ENCODE peak calls at places on chromosomes 16 and 17, in ten cellular contexts. X, G, T, V, M, H, O, I, D and R are unnamed samples.

GRCh38 chr16:28498666-28499065 is 4.2 kb downstream of the APOBR start:
- DNase-seq in X (no peak), G (no peak), T (no peak), V (no peak), M (no peak), H (no peak), O (no peak), I (no peak), D (no peak), R (no peak)

GRCh38 chr17:42518755-42519545 is 17.1 kb upstream of the NAGLU start:
- DNase-seq in X (no peak), G (peak; percentile 69), T (peak; percentile 63), V (peak; percentile 63), M (peak; percentile 91), H (no peak), O (no peak), I (no peak), D (peak; percentile 60), R (peak; percentile 62)

GRCh38 chr17:53032861-53033271 is 789.9 kb upstream of the KIF2B start:
- DNase-seq in X (peak; percentile 51), G (no peak), T (no peak), V (no peak), M (peak; percentile 23), H (peak; percentile 87), O (peak; percentile 50), I (no peak), D (no peak), R (no peak)

GRCh38 chr17:222172-222571 is 40.7 kb upstream of the DOC2B start:
- DNase-seq in X (no peak), G (no peak), T (peak; percentile 29), V (peak; percentile 41), M (peak; percentile 5), H (no peak), O (no peak), I (no peak), D (peak; percentile 63), R (no peak)

GRCh38 chr16:56848056-56848936 is 16.7 kb upstream of the SLC12A3 start:
- DNase-seq in X (no peak), G (no peak), T (no peak), V (peak; percentile 62), M (no peak), H (no peak), O (peak; percentile 68), I (no peak), D (peak; percentile 80), R (peak; percentile 21)

GRCh38 chr17:74206332-74206818 is 2.9 kb downstream of the RPL38 start:
- DNase-seq in X (no peak), G (no peak), T (no peak), V (no peak), M (no peak), H (no peak), O (no peak), I (no peak), D (no peak), R (no peak)

GRCh38 chr17:73325527-73325842 is 13.7 kb upstream of the CDC42EP4 start:
- DNase-seq in X (no peak), G (no peak), T (no peak), V (no peak), M (no peak), H (no peak), O (no peak), I (peak; percentile 50), D (no peak), R (no peak)

GRCh38 chr16:88276591-88276990 is 106.2 kb upstream of the ZNF469 start:
- DNase-seq in X (no peak), G (no peak), T (peak; percentile 5), V (no peak), M (no peak), H (no peak), O (no peak), I (no peak), D (no peak), R (no peak)

GRCh38 chr17:1360975-1361374 is 39.0 kb downstream of the YWHAE start:
- DNase-seq in X (no peak), G (no peak), T (no peak), V (no peak), M (no peak), H (no peak), O (no peak), I (no peak), D (no peak), R (no peak)

GRCh38 chr17:1365445-1366039 is 34.5 kb downstream of the YWHAE start:
- DNase-seq in X (peak; percentile 92), G (peak; percentile 63), T (no peak), V (no peak), M (peak; percentile 63), H (peak; percentile 84), O (peak; percentile 67), I (no peak), D (peak; percentile 61), R (peak; percentile 55)

GRCh38 chr17:1366234-1366633 is 33.8 kb downstream of the YWHAE start:
- DNase-seq in X (no peak), G (no peak), T (no peak), V (no peak), M (no peak), H (no peak), O (no peak), I (no peak), D (no peak), R (no peak)

GRCh38 chr17:1362964-1363363 is 37.1 kb downstream of the YWHAE start:
- DNase-seq in X (peak; percentile 78), G (no peak), T (no peak), V (no peak), M (peak; percentile 42), H (no peak), O (no peak), I (peak; percentile 30), D (peak; percentile 66), R (no peak)

DNA sequence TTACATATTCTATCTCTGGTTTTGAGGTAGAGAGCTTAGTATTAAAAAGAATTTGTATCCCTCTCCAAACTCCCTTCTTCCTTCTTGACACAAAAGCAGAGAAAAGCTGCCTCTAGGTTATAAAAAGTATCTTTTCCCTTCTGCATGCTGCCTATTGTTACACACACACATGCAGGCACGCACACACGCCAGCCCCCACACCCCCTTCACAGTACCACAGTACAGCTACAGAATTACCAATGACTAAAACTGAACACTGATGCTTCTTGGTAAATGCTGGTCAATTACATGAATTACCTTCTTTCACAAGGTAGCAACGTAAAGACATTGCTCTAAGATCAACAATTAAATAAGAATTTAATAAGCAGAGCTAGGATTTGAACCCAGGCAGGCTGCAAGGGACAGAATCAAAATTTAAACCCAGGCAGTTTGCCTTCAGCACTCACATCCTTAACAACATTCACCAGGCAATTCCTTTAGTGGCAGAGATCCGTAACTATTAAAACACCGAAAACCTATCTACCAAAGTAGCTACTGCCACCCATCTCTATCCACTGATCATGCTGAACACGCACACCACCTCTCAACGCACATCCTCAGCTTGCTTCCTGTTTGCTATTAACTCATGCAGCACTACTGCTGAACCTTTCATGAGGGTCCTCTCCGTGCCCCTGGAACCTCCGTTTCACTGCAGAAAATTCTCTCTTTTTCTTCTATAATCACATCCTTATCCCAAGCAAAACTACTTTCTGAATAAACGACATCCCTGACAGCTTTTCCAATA is 37.8 kb downstream of the YWHAE start:
- DNase-seq in X (no peak), G (no peak), T (no peak), V (no peak), M (no peak), H (no peak), O (no peak), I (no peak), D (no peak), R (no peak)
- H3K27ac ChIP-seq in X (peak overlapping the region; percentile 0), G (peak overlapping the region; percentile 46), T (peak overlapping the region; percentile 45), V (peak overlapping the region; percentile 32), M (peak overlapping the region; percentile 7), H (peak overlapping the region; percentile 16), O (no peak overlapping the region), I (peak overlapping the region; percentile 23), D (no peak overlapping the region), R (no peak overlapping the region)

GRCh38 chr17:48612456-48612853 is 1.6 kb upstream of the HOXB7 start:
- DNase-seq in X (peak; percentile 75), G (no peak), T (no peak), V (no peak), M (no peak), H (no peak), O (no peak), I (no peak), D (no peak), R (no peak)

GRCh38 chr17:48611213-48611612 is 396 bp upstream of the HOXB7 start:
- DNase-seq in X (peak; percentile 73), G (no peak), T (no peak), V (no peak), M (no peak), H (no peak), O (no peak), I (no peak), D (no peak), R (no peak)

GRCh38 chr17:48610282-48611211 is at the start of gene HOXB7:
- DNase-seq in X (peak; percentile 91), G (peak; percentile 45), T (peak; percentile 52), V (peak; percentile 80), M (peak; percentile 88), H (no peak), O (no peak), I (peak; percentile 47), D (peak; percentile 92), R (peak; percentile 86)

GRCh38 chr17:48612854-48613691 is 2.0 kb downstream of the HOXB8 start:
- DNase-seq in X (peak; percentile 82), G (no peak), T (no peak), V (no peak), M (peak; percentile 49), H (peak; percentile 71), O (peak; percentile 34), I (no peak), D (no peak), R (peak; percentile 44)

GRCh38 chr17:48611681-48612455 is 1.1 kb upstream of the HOXB7 start:
- DNase-seq in X (peak; percentile 77), G (no peak), T (no peak), V (no peak), M (peak; percentile 59), H (peak; percentile 51), O (no peak), I (no peak), D (no peak), R (no peak)
- H3K27me3 ChIP-seq in X (no peaks in the 10 kb centered on the region), G (peaks cover 100% of the 10 kb centered on the region), T (peaks cover 100% of the 10 kb centered on the region), V (peaks cover 95% of the 10 kb centered on the region), M (peaks cover 58% of the 10 kb centered on the region), H (peaks cover 100% of the 10 kb centered on the region), O (peaks cover 64% of the 10 kb centered on the region), I (peaks cover 5% of the 10 kb centered on the region), D (no peaks in the 10 kb centered on the region), R (peaks cover 31% of the 10 kb centered on the region)

DNA sequence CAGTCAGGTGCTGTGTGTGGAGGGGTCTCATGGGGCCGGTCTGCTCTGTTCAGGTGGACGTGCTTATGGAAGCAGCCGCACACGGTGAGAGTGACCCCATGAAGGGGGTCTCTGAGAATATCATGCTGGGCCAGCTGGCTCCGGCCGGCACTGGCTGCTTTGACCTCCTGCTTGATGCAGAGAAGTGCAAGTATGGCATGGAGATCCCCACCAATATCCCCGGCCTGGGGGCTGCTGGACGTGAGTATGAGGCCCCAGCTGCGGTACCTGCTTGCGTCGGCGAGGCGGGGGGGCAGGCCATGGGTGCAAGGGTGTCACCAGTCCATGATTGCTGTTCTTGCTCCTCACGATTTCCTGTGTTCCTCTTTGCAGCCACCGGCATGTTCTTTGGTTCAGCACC is 27.9 kb downstream of the POLR2A start:
- DNase-seq in X (no peak), G (no peak), T (no peak), V (no peak), M (no peak), H (no peak), O (no peak), I (no peak), D (no peak), R (no peak)
- H3K4me1 ChIP-seq in X (no peaks in the 10 kb centered on the region), G (peaks cover 21% of the 10 kb centered on the region), T (peaks cover 3% of the 10 kb centered on the region), V (peaks cover 3% of the 10 kb centered on the region), M (peaks cover 16% of the 10 kb centered on the region), H (no peaks in the 10 kb centered on the region), O (no peaks in the 10 kb centered on the region), I (no peaks in the 10 kb centered on the region), D (no peaks in the 10 kb centered on the region), R (no peaks in the 10 kb centered on the region)

DNA sequence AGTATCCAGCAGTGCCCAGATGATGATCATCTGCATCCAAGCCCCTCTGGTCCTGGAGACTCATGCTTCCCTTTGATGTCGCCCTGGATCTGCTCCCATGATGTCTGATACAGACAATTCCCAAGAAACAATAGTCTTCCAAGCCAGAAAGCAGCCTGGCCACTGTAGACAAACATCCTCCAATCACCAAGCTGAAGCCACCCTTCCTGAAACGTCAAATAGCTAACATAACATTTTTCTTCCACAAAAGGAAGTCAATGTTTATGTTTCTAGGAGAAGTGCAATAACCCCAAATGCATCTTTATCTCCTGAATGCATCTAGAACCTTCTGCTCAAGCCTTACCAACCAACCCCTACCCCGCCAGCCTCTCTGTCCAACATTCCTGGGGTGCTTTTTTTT is 1.2 kb upstream of the DPEP2 start:
- DNase-seq in X (no peak), G (no peak), T (no peak), V (no peak), M (no peak), H (no peak), O (no peak), I (no peak), D (no peak), R (no peak)
- H3K27ac ChIP-seq in X (peak overlapping the region; percentile 74), G (no peak overlapping the region), T (peak overlapping the region; percentile 75), V (peak overlapping the region; percentile 79), M (peak overlapping the region; percentile 69), H (no peak overlapping the region), O (no peak overlapping the region), I (peak overlapping the region; percentile 63), D (no peak overlapping the region), R (no peak overlapping the region)